ENCODE peak calls at places on chromosomes 12 and 14, in six cellular contexts. One of them, this sample, is unnamed.

GRCh38 chr12:102163383-102163782 is 34.2 kb downstream of the PMCH start:
- DNase-seq in small intestine: no peak
- DNase-seq in amniotic stem cell: no peak
- DNase-seq in BJ: no peak
- DNase-seq in suprapubic skin: no peak
- DNase-seq in iPS DF 19.7: no peak
- DNase-seq in this sample: no peak

GRCh38 chr14:70821916-70822705 is 12.8 kb upstream of the MAP3K9 start:
- DNase-seq in suprapubic skin: no peak
- DNase-seq in iPS DF 19.7: no peak
- DNase-seq in BJ: no peak
- DNase-seq in small intestine: peak; percentile 45
- DNase-seq in amniotic stem cell: no peak
- DNase-seq in this sample: no peak

GRCh38 chr14:24789277-24789832 is 155.4 kb upstream of the GZMB start:
- DNase-seq in iPS DF 19.7: no peak
- DNase-seq in amniotic stem cell: no peak
- DNase-seq in BJ: no peak
- DNase-seq in suprapubic skin: no peak
- DNase-seq in small intestine: no peak
- DNase-seq in this sample: no peak

GRCh38 chr14:64998455-64998931 is 11.8 kb downstream of the FNTB start:
- DNase-seq in suprapubic skin: no peak
- DNase-seq in BJ: no peak
- DNase-seq in iPS DF 19.7: no peak
- DNase-seq in amniotic stem cell: no peak
- DNase-seq in small intestine: no peak
- DNase-seq in this sample: no peak

GRCh38 chr12:41944241-41944640 is 200.4 kb downstream of the GXYLT1 start:
- DNase-seq in small intestine: no peak
- DNase-seq in iPS DF 19.7: no peak
- DNase-seq in suprapubic skin: no peak
- DNase-seq in BJ: peak; percentile 4
- DNase-seq in amniotic stem cell: no peak
- DNase-seq in this sample: no peak

GRCh38 chr12:10621278-10621677 is 7.9 kb upstream of the MAGOHB start:
- DNase-seq in BJ: no peak
- DNase-seq in iPS DF 19.7: no peak
- DNase-seq in amniotic stem cell: no peak
- DNase-seq in suprapubic skin: no peak
- DNase-seq in small intestine: no peak
- DNase-seq in this sample: no peak

GRCh38 chr14:76726551-76726961 is 34.7 kb upstream of the VASH1 start:
- DNase-seq in small intestine: peak; percentile 19
- DNase-seq in iPS DF 19.7: no peak
- DNase-seq in amniotic stem cell: no peak
- DNase-seq in suprapubic skin: no peak
- DNase-seq in BJ: no peak
- DNase-seq in this sample: no peak

GRCh38 chr12:52198454-52199215 is 6.8 kb upstream of the KRT80 start:
- DNase-seq in BJ: no peak
- DNase-seq in iPS DF 19.7: no peak
- DNase-seq in suprapubic skin: no peak
- DNase-seq in amniotic stem cell: no peak
- DNase-seq in small intestine: no peak
- DNase-seq in this sample: no peak

GRCh38 chr14:101151226-101151929 is 247.9 kb upstream of the RTL1 start:
- DNase-seq in amniotic stem cell: no peak
- DNase-seq in iPS DF 19.7: peak; percentile 12
- DNase-seq in suprapubic skin: no peak
- DNase-seq in small intestine: no peak
- DNase-seq in BJ: no peak
- DNase-seq in this sample: no peak

GRCh38 chr12:10397311-10397710 is 7.5 kb upstream of the KLRK1 start:
- DNase-seq in small intestine: no peak
- DNase-seq in suprapubic skin: no peak
- DNase-seq in BJ: no peak
- DNase-seq in iPS DF 19.7: no peak
- DNase-seq in amniotic stem cell: no peak
- DNase-seq in this sample: no peak

GRCh38 chr12:71240941-71241340 is 83.1 kb upstream of the TSPAN8 start:
- DNase-seq in BJ: no peak
- DNase-seq in suprapubic skin: no peak
- DNase-seq in small intestine: no peak
- DNase-seq in iPS DF 19.7: no peak
- DNase-seq in amniotic stem cell: no peak
- DNase-seq in this sample: no peak

GRCh38 chr12:59844775-59845174 is 248.9 kb downstream of the SLC16A7 start:
- DNase-seq in amniotic stem cell: no peak
- DNase-seq in suprapubic skin: no peak
- DNase-seq in BJ: no peak
- DNase-seq in iPS DF 19.7: no peak
- DNase-seq in small intestine: no peak
- DNase-seq in this sample: no peak

GRCh38 chr12:89345830-89346740 is 6.2 kb downstream of the DUSP6 start:
- DNase-seq in iPS DF 19.7: no peak
- DNase-seq in small intestine: peak; percentile 84
- DNase-seq in BJ: no peak
- DNase-seq in suprapubic skin: no peak
- DNase-seq in amniotic stem cell: no peak
- DNase-seq in this sample: peak; percentile 93

GRCh38 chr14:105910426-105910825 is 384.0 kb downstream of the TMEM121 start:
- DNase-seq in BJ: no peak
- DNase-seq in amniotic stem cell: no peak
- DNase-seq in small intestine: no peak
- DNase-seq in suprapubic skin: no peak
- DNase-seq in iPS DF 19.7: no peak
- DNase-seq in this sample: no peak

GRCh38 chr14:70822706-70823185 is 13.4 kb upstream of the MAP3K9 start:
- DNase-seq in suprapubic skin: no peak
- DNase-seq in small intestine: peak; percentile 81
- DNase-seq in BJ: no peak
- DNase-seq in iPS DF 19.7: peak; percentile 69
- DNase-seq in amniotic stem cell: no peak
- DNase-seq in this sample: no peak

GRCh38 chr12:49585477-49586445 is 17.8 kb upstream of the MCRS1 start:
- DNase-seq in BJ: no peak
- DNase-seq in iPS DF 19.7: no peak
- DNase-seq in suprapubic skin: no peak
- DNase-seq in amniotic stem cell: no peak
- DNase-seq in small intestine: no peak
- DNase-seq in this sample: no peak

GRCh38 chr12:46524778-46525177 is 152.2 kb upstream of the SLC38A2 start:
- DNase-seq in amniotic stem cell: no peak
- DNase-seq in iPS DF 19.7: no peak
- DNase-seq in BJ: no peak
- DNase-seq in small intestine: peak; percentile 3
- DNase-seq in suprapubic skin: peak; percentile 88
- DNase-seq in this sample: no peak

GRCh38 chr12:53380104-53380796 is at the start of gene SP1:
- DNase-seq in iPS DF 19.7: no peak
- DNase-seq in BJ: no peak
- DNase-seq in small intestine: peak; percentile 94
- DNase-seq in suprapubic skin: peak; percentile 96
- DNase-seq in amniotic stem cell: peak; percentile 87
- DNase-seq in this sample: peak; percentile 97

GRCh38 chr14:38387821-38388220 is 131.9 kb upstream of the CLEC14A start:
- DNase-seq in iPS DF 19.7: no peak
- DNase-seq in BJ: no peak
- DNase-seq in amniotic stem cell: no peak
- DNase-seq in small intestine: no peak
- DNase-seq in suprapubic skin: no peak
- DNase-seq in this sample: no peak

GRCh38 chr12:90235642-90236041 is 527.0 kb upstream of the ATP2B1 start:
- DNase-seq in BJ: peak; percentile 33
- DNase-seq in small intestine: no peak
- DNase-seq in suprapubic skin: no peak
- DNase-seq in iPS DF 19.7: no peak
- DNase-seq in amniotic stem cell: no peak
- DNase-seq in this sample: no peak

GRCh38 chr14:68634346-68634745 is 158.5 kb downstream of the ZFP36L1 start:
- DNase-seq in iPS DF 19.7: no peak
- DNase-seq in small intestine: no peak
- DNase-seq in amniotic stem cell: no peak
- DNase-seq in BJ: no peak
- DNase-seq in suprapubic skin: no peak
- DNase-seq in this sample: no peak

GRCh38 chr12:32737715-32738114 is 18.0 kb downstream of the YARS2 start:
- DNase-seq in BJ: no peak
- DNase-seq in small intestine: no peak
- DNase-seq in iPS DF 19.7: no peak
- DNase-seq in amniotic stem cell: no peak
- DNase-seq in suprapubic skin: no peak
- DNase-seq in this sample: no peak